ENCODE peak calls at places on chromosomes 2 and 18, in four cellular contexts. M, J, P and W are unnamed samples.

GRCh38 chr18:3607309-3608098 is 157.5 kb downstream of the TGIF1 start:
- DNase-seq in M (no peak), J (no peak), P (no peak), W (no peak)

GRCh38 chr2:16005389-16005788 is 65.0 kb downstream of the MYCN start:
- DNase-seq in M (no peak), J (no peak), P (no peak), W (no peak)

GRCh38 chr2:870426-870825 is 80.2 kb upstream of the SNTG2 start:
- DNase-seq in M (no peak), J (no peak), P (no peak), W (no peak)

GRCh38 chr18:31066267-31066666 is 23.7 kb upstream of the DSC3 start:
- DNase-seq in M (no peak), J (no peak), P (no peak), W (no peak)

GRCh38 chr2:231530099-231531085 is at the start of gene NMUR1:
- DNase-seq in M (peak), J (peak), P (peak), W (no peak)

GRCh38 chr2:95052301-95052700 is 26.8 kb downstream of the MAL start:
- DNase-seq in M (no peak), J (no peak), P (no peak), W (no peak)

GRCh38 chr2:118430510-118431187 is 342.4 kb downstream of the INSIG2 start:
- DNase-seq in M (no peak), J (no peak), P (no peak), W (no peak)

GRCh38 chr2:19648583-19648982 is 253.2 kb downstream of the TTC32 start:
- DNase-seq in M (no peak), J (no peak), P (no peak), W (no peak)

GRCh38 chr2:99389946-99390345 is 52.8 kb downstream of the EIF5B start:
- DNase-seq in M (no peak), J (no peak), P (no peak), W (no peak)

GRCh38 chr2:234818937-234819336 is 132.9 kb upstream of the SH3BP4 start:
- DNase-seq in M (no peak), J (no peak), P (no peak), W (no peak)

GRCh38 chr2:43758738-43759137 is 15.1 kb upstream of the DYNC2LI1 start:
- DNase-seq in M (no peak), J (no peak), P (no peak), W (no peak)

GRCh38 chr2:180979935-180980184 is 545 bp upstream of the UBE2E3 start:
- DNase-seq in M (no peak), J (no peak), P (no peak), W (no peak)

GRCh38 chr2:85377083-85377482 is 22.5 kb downstream of the ELMOD3 start:
- DNase-seq in M (no peak), J (no peak), P (no peak), W (no peak)

GRCh38 chr2:6471419-6471818 is 394.3 kb downstream of the CMPK2 start:
- DNase-seq in M (no peak), J (no peak), P (no peak), W (no peak)

GRCh38 chr2:239145601-239146000 is 255.2 kb downstream of the HDAC4 start:
- DNase-seq in M (no peak), J (no peak), P (no peak), W (no peak)

GRCh38 chr2:127102464-127103242 is 4.3 kb downstream of the BIN1 start:
- DNase-seq in M (peak), J (no peak), P (no peak), W (no peak)

DNA sequence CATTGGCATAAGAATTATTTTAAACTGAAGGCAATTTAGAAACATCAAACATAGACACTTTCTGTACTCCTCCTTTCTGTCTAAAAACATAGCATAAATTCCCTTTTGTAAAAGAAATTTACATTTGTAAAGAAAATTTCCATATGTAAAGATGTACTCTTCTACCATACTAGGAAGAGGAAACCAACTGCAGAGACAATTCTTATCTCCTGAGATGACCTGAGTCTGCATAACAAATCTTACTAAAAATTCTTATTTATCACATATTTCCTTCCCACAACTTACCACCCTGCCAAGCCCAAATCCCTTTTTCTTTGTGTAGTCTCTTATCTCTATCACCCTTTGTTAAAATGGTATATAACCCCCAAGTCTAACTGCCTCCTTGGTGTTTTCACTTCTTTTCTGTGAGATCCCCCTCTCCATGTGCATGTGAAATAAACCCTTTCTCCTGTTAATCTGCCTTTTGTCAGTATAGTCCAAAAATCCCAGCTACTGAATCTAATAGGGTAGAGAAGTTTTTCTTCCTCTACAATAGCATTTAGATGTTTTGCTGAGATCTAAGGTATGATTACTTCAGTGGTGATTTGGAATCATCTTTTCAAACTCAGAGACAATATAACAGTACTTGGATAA is 81.0 kb downstream of the CHN1 start:
- DNase-seq in M (no peak), J (peak), P (no peak), W (no peak)
- H3K27ac ChIP-seq in M (peak), J (no peak), P (no peak), W (no peak)

GRCh38 chr2:46942891-46943626 is 27.5 kb upstream of the MCFD2 start:
- DNase-seq in M (no peak), J (no peak), P (no peak), W (no peak)
- H3K27ac ChIP-seq in M (no peak), J (no peak), P (no peak), W (no peak)

DNA sequence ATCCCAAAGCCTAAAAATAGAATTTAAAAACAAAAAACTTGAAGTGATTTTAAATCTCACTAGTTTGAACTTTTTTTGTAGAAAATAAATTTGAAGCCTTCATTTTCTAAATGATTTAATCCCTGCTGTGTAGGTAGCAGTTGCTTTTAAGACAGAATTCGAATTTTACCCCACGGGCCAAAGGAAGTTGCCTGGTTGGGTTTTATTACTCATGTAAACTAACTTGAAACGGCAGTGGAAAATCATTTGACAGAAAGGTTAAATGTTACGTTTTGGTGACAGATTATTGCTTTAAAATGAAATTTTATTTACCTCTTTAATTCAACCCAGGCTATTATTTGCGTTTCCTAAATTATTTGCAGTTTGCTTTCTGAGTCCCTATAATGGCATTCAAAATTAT is 2.0 kb downstream of the MAPRE2 start:
- DNase-seq in M (no peak), J (no peak), P (no peak), W (no peak)
- H3K27ac ChIP-seq in M (no peak), J (no peak), P (peak), W (no peak)

DNA sequence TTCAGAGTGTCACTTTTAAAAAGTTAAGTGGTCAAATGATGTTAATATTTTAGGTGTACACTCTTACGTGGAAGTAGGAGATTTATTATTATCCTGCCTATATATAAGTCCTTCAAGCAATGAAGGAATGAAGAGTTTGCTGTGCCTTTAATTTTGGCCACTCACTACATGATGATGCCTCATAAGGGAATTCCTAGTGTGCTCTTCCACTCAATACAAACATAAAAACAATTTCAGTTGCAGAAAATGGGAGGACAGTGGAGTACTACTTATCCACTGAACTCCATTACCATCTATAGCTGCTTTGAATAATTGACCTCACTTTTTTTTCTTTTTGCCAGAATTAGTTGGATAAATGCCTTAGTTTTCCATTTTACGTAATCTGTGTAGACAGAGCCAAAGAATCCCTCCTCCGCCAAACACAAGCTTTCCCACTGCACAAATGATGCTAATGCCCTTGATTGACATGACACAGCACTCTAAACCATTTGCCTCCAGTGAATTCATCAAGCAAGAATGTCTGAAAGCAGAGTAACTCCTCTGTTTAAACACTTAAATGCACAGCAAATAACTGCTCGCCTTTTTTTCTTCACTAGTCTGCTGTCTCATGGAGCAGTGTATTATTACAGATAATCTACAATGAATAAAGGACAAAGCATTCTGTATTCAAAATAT is 751.1 kb upstream of the FANCL start:
- DNase-seq in M (no peak), J (peak), P (no peak), W (no peak)
- H3K27ac ChIP-seq in M (no peak), J (no peak), P (no peak), W (no peak)

DNA sequence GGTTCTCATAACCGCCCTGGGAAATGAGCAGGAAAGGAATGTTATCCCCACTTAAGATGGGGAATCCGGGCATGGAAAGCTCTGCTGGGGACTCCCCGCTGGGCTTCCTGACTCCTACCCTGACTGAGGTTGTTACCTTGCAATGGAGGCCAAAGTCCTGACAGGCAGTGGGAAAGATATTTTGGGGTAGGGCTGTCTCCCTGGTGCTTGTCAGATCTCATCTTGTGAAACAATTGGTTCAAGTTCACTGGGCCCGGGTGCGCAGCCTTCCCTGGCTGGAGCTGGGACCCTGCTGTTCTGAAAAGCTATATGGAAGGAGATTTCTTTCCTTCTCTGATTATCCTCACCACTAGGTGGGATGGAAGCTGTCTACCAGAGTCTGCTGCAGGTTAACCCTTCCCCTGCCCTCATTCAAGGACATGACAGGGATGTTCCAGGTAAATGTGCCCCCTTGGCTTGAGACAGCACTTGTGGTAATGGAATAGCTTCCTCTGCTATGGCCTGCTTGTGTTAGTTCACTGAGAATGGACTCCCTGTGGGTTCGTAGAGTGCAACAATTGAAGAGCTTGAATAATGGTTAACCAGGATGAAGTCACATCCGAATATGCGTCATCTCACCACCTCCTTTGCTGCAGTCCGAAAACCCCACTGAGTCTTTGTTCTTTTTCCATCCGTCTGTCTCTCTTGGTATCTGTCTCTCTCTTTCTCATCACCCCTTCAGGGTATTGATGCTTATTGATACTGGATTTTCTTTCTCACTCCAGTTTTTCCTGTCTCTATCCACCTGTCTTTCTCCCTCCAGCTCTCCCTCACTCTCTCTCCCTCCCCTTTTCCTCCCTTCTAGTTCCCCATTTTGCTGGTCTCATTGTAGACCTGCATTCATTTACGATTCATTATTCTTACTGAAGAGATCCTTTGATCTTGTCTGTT is 67.8 kb upstream of the EPAS1 start:
- DNase-seq in M (peak), J (peak), P (no peak), W (no peak)
- H3K27ac ChIP-seq in M (peak), J (peak), P (peak), W (no peak)

GRCh38 chr2:30665761-30666306 is 141.4 kb downstream of the CAPN13 start:
- DNase-seq in M (peak), J (no peak), P (peak), W (no peak)
- H3K27ac ChIP-seq in M (no peak), J (no peak), P (peak), W (peak)

DNA sequence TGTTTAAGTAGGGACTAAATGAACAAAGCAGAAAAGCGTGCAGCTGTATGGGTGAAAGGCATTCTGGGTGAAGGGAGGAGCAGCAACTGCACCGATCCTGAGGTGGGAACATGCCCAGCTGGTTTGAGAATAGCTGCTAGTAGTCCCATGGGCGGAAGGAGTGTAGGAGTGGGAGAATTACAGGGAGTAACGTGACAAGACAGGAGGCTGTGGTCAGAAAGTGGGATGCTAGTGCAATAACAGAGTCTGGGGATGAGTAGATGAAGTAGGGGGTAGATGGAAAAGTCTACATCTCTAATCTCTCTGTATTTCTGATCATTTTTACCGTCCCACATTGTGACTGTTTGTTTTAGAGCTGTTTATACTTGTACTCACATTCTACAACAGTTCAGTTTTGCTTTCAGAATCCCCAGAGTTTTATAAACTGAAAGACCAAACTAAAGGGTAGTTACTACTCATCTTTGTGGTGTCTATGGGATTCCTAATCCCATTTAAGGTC is 118.9 kb downstream of the LCLAT1 start:
- DNase-seq in M (no peak), J (no peak), P (no peak), W (no peak)
- H3K27ac ChIP-seq in M (no peak), J (no peak), P (peak), W (no peak)

DNA sequence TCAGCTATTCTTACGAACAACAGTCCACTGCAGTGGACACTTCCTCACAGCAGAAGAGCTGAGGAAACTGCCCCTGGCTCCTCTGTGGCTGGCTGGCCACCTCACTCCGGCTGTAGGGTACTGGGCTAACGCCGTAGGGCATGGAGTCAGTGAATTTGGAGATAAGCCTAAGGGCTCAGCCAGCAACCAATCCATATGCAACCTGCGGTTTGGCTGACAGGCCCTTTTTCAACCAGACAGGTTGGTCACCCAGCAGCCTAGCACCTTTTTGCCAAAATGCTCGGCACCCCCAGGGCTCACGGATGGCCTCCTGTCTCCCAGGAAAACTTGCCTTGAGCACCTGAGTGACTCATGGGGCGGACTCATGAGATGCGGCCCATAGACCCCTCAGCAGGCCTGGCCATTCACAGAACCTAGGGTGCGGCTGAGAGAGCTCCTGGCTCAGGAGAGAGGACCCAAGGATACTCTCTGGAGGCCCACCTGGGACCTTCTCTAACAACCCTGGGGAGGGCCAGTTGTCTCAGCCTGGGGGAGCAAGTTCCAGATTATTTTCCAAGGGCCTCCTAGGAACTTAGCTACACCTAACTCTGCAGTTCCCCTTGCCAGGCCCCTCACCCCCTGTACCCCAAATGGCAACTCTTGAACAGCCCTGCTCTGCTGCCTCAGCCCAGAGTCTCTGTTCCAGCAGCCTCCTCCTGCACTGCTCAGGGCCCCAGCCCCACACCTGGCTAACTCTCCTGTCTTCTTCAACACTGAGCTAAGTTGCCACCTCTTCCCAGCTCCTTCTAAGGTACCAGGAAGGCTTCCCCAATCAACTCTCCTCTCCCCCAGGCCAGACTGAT is 252.1 kb downstream of the CYP26B1 start:
- DNase-seq in M (no peak), J (no peak), P (peak), W (peak)
- H3K27ac ChIP-seq in M (no peak), J (no peak), P (no peak), W (no peak)